ENCODE peak calls at places on chromosomes 16 and 17, in five cellular contexts. E is naive thymus-derived CD8-positive, alpha-beta T cell; S is iris pigment epithelial cell; F is effector CD4-positive, alpha-beta T cell; R is fibroblast of gingiva. D is an unnamed sample.
A peak's percentile ranks its signal among the peaks of the same experiment; 100 is the strongest.

GRCh38 chr17:81512984-81513668 is 527 bp upstream of the ACTG1 start:
- DNase-seq in E (peak; percentile 37), S (no peak), F (peak; percentile 41), R (peak; percentile 54), D (peak; percentile 58)

GRCh38 chr17:81040791-81041337 is 5.9 kb downstream of the BAIAP2 start:
- DNase-seq in E (no peak), S (no peak), F (no peak), R (no peak), D (peak; percentile 44)

GRCh38 chr16:4051591-4051990 is 64.7 kb downstream of the ADCY9 start:
- DNase-seq in E (no peak), S (no peak), F (no peak), R (peak; percentile 51), D (no peak)

GRCh38 chr16:85901110-85901509 is 2.1 kb downstream of the IRF8 start:
- DNase-seq in E (no peak), S (no peak), F (no peak), R (no peak), D (no peak)

GRCh38 chr16:81486555-81487061 is 42.0 kb downstream of the CMIP start:
- DNase-seq in E (no peak), S (peak; percentile 67), F (no peak), R (peak; percentile 97), D (no peak)

GRCh38 chr17:58587713-58588117 is 73.3 kb upstream of the MTMR4 start:
- DNase-seq in E (peak; percentile 48), S (peak; percentile 26), F (peak; percentile 38), R (peak; percentile 22), D (peak; percentile 33)

GRCh38 chr16:3570420-3571062 is 6.7 kb downstream of the NLRC3 start:
- DNase-seq in E (no peak), S (no peak), F (no peak), R (no peak), D (no peak)

GRCh38 chr17:7561589-7562207 is at the start of gene SENP3:
- DNase-seq in E (peak; percentile 87), S (peak; percentile 89), F (peak; percentile 90), R (peak; percentile 88), D (peak; percentile 83)

GRCh38 chr17:80832266-80832676 is 159.4 kb upstream of the CHMP6 start:
- DNase-seq in E (no peak), S (peak; percentile 87), F (no peak), R (peak; percentile 73), D (peak; percentile 78)

GRCh38 chr16:57530104-57530522 is 6.3 kb downstream of the CCDC102A start:
- DNase-seq in E (peak; percentile 60), S (peak; percentile 81), F (peak; percentile 60), R (no peak), D (peak; percentile 70)

GRCh38 chr17:7840441-7840840 is 6.4 kb downstream of the KDM6B start:
- DNase-seq in E (no peak), S (no peak), F (no peak), R (no peak), D (no peak)

D was measured in M059J.